ENCODE peak calls at places on chromosomes 6 and 20, in five cellular contexts. H, L, O, U and K are unnamed samples. For H3K9me3, the result is how much of the 10 kb centered on the place peaks cover.

GRCh38 chr6:112163295-112164257 is 76.2 kb downstream of the FAM229B start:
- DNase-seq in H (peak), L (peak), O (peak), U (peak), K (no peak)

GRCh38 chr6:118333772-118334171 is 214.3 kb upstream of the PLN start:
- DNase-seq in H (no peak), L (no peak), O (no peak), U (no peak), K (no peak)

GRCh38 chr6:106805017-106805335 is 169.6 kb downstream of the CD24 start:
- DNase-seq in H (no peak), L (no peak), O (no peak), U (no peak), K (no peak)

GRCh38 chr6:87806098-87806497 is 104.1 kb upstream of the AKIRIN2 start:
- DNase-seq in H (no peak), L (no peak), O (no peak), U (no peak), K (no peak)

GRCh38 chr6:45479834-45480696 is 102.3 kb upstream of the SUPT3H start:
- DNase-seq in H (no peak), L (peak), O (peak), U (no peak), K (no peak)

GRCh38 chr6:152130441-152130840 is 323.0 kb downstream of the ESR1 start:
- DNase-seq in H (peak), L (peak), O (no peak), U (no peak), K (no peak)

GRCh38 chr6:27617700-27618689 is 145.1 kb upstream of the ZNF184 start:
- DNase-seq in H (peak), L (peak), O (peak), U (peak), K (no peak)

GRCh38 chr6:37171141-37171969 is 1.4 kb downstream of the PIM1 start:
- DNase-seq in H (peak), L (peak), O (peak), U (peak), K (no peak)

GRCh38 chr6:39602590-39603319 is 122.5 kb downstream of the KIF6 start:
- DNase-seq in H (no peak), L (no peak), O (peak), U (no peak), K (no peak)

GRCh38 chr6:24403501-24403824 is 727 bp downstream of the MRS2 start:
- DNase-seq in H (no peak), L (no peak), O (no peak), U (no peak), K (no peak)

GRCh38 chr6:35417979-35418661 is 34.0 kb upstream of the FANCE start:
- DNase-seq in H (no peak), L (no peak), O (no peak), U (no peak), K (no peak)

GRCh38 chr20:61557603-61558002 is 305.5 kb downstream of the CDH4 start:
- DNase-seq in H (no peak), L (no peak), O (no peak), U (no peak), K (no peak)

GRCh38 chr6:48068326-48069191 is 42.4 kb downstream of the PTCHD4 start:
- DNase-seq in H (no peak), L (peak), O (peak), U (peak), K (no peak)

GRCh38 chr6:112910256-112910655 is 563.1 kb downstream of the RFPL4B start:
- DNase-seq in H (no peak), L (peak), O (peak), U (no peak), K (peak)

GRCh38 chr6:111282564-111282963 is 195.3 kb downstream of the SLC16A10 start:
- DNase-seq in H (no peak), L (no peak), O (no peak), U (no peak), K (no peak)

GRCh38 chr6:4351857-4352669 is 216.7 kb upstream of the ECI2 start:
- DNase-seq in H (peak), L (peak), O (peak), U (peak), K (no peak)

GRCh38 chr6:147205690-147206600 is 1.7 kb downstream of the STXBP5 start:
- DNase-seq in H (no peak), L (peak), O (peak), U (no peak), K (no peak)

GRCh38 chr6:154510144-154510905 is at the start of gene CNKSR3:
- DNase-seq in H (peak), L (peak), O (peak), U (peak), K (peak)

GRCh38 chr20:47927385-47927851 is 142.1 kb upstream of the SULF2 start:
- DNase-seq in H (peak), L (peak), O (peak), U (no peak), K (no peak)

GRCh38 chr6:8930009-8930408 is 494.7 kb upstream of the SLC35B3 start:
- DNase-seq in H (no peak), L (no peak), O (no peak), U (no peak), K (no peak)

GRCh38 chr6:85672050-85672449 is 29.4 kb upstream of the SYNCRIP start:
- DNase-seq in H (no peak), L (no peak), O (no peak), U (no peak), K (no peak)

GRCh38 chr20:63092660-63093215 is 86.0 kb upstream of the BHLHE23 start:
- DNase-seq in H (no peak), L (no peak), O (no peak), U (peak), K (no peak)

GRCh38 chr6:169897601-169898358 is 146.4 kb downstream of the ERMARD start:
- DNase-seq in H (no peak), L (no peak), O (no peak), U (no peak), K (no peak)

GRCh38 chr6:132483779-132484679 is 28.9 kb downstream of the STX7 start:
- DNase-seq in H (peak), L (peak), O (peak), U (no peak), K (peak)

GRCh38 chr6:107152633-107153032 is 37.3 kb upstream of the BEND3 start:
- DNase-seq in H (no peak), L (no peak), O (no peak), U (no peak), K (no peak)

GRCh38 chr6:63565058-63565726 is 7.1 kb upstream of the LOC128125822 start:
- DNase-seq in H (peak), L (no peak), O (no peak), U (no peak), K (no peak)

GRCh38 chr20:35502352-35502751 is 27.1 kb downstream of the C20orf173 start:
- DNase-seq in H (no peak), L (no peak), O (no peak), U (no peak), K (no peak)

GRCh38 chr20:46554850-46555249 is 4.4 kb upstream of the OCSTAMP start:
- DNase-seq in H (no peak), L (no peak), O (no peak), U (no peak), K (no peak)

GRCh38 chr6:13355043-13355945 is 27.0 kb upstream of the TBC1D7 start:
- DNase-seq in H (peak), L (peak), O (peak), U (no peak), K (no peak)

GRCh38 chr6:157162756-157163433 is 160.4 kb downstream of the TMEM242 start:
- DNase-seq in H (no peak), L (no peak), O (no peak), U (no peak), K (no peak)

GRCh38 chr6:5184878-5185277 is 75.9 kb downstream of the LYRM4 start:
- DNase-seq in H (no peak), L (no peak), O (no peak), U (no peak), K (no peak)

GRCh38 chr6:52514514-52514913 is 62.3 kb downstream of the TRAM2 start:
- DNase-seq in H (no peak), L (peak), O (peak), U (no peak), K (no peak)

GRCh38 chr20:31605902-31606677 is 1.0 kb downstream of the ID1 start:
- DNase-seq in H (peak), L (peak), O (peak), U (no peak), K (no peak)

GRCh38 chr6:158758464-158758863 is 60.7 kb downstream of the EZR start:
- DNase-seq in H (no peak), L (no peak), O (peak), U (peak), K (no peak)

GRCh38 chr6:41411961-41412360 is 76.6 kb downstream of the NCR2 start:
- DNase-seq in H (no peak), L (peak), O (peak), U (no peak), K (no peak)
- TF ChIP-seq EZH2 in H (no peak), L (no peak), O (no peak), U (no peak), K (no peak)

GRCh38 chr6:42073287-42073686 is 23.0 kb downstream of the TAF8 start:
- DNase-seq in H (no peak), L (no peak), O (no peak), U (no peak), K (no peak)

GRCh38 chr6:42068173-42068572 is 17.8 kb downstream of the TAF8 start:
- DNase-seq in H (no peak), L (no peak), O (no peak), U (no peak), K (no peak)

GRCh38 chr6:42066156-42066555 is 15.8 kb downstream of the TAF8 start:
- DNase-seq in H (no peak), L (no peak), O (no peak), U (no peak), K (no peak)

GRCh38 chr6:42071881-42072583 is 21.7 kb downstream of the TAF8 start:
- DNase-seq in H (no peak), L (no peak), O (no peak), U (no peak), K (no peak)

DNA sequence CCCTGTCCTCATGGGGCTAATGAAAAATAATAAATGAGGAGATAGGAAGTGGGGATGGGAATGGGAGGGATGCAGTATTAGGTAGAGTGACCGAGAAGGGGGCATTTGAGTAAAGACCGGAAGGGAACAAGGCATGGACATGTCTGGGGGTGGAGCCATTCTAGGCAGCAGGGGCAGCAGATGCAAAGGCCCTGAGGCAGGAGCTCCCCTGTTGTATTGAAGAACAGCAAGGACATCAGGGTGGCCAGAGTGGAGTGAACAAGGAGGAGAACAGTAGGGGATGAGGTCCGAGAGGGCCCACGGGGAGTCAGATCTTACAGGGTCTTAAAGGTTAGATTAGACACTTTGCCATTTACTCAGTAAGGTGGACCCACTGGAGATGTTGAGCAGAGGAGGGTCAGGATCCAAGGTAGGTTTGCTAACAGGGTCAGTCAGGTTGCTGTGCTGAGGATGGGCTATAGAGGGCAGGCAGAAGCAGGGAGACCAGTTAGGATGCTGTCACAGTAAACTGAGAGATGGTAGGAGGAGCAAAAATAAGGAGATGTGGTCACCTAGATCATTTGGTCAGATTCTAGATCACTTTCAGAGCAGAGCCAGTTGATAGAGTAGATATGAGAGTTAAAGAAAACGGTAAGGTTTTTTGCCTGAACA is 18.7 kb downstream of the TAF8 start:
- DNase-seq in H (no peak), L (no peak), O (no peak), U (no peak), K (no peak)
- H3K9me3 ChIP-seq in H (under half), L (under half), O (under half), U (under half), K (under half)

DNA sequence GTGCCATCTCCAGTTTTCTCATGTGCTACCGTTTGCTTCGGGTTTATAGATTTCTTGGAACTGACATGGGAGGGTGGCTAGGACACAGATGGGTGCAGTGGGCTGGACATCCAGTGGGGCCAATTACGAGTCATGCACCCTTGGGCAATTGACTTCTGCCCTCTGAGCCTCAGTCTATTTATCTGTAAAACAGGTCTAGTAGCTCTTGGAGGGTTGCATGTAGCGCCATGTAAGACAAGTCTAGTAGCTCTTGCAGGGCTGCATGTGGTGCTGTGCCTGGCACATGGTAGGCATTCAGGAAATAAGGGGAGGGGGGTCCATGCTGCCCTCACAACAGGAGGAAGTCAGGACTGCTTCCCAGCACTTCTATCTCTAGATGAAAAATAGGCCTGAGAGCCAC is 15.3 kb downstream of the PMEPA1 start:
- DNase-seq in H (peak), L (no peak), O (no peak), U (no peak), K (no peak)
- H3K9ac ChIP-seq in H (peak), L (no peak), O (no peak), U (no peak), K (no peak)

GRCh38 chr6:163635731-163636344 is 221.3 kb downstream of the QKI start:
- DNase-seq in H (no peak), L (no peak), O (no peak), U (peak), K (no peak)

GRCh38 chr6:163641706-163642105 is 227.2 kb downstream of the QKI start:
- DNase-seq in H (no peak), L (no peak), O (no peak), U (no peak), K (no peak)

GRCh38 chr6:163637524-163637923 is 223.0 kb downstream of the QKI start:
- DNase-seq in H (no peak), L (no peak), O (no peak), U (no peak), K (no peak)

GRCh38 chr6:163643866-163644265 is 229.3 kb downstream of the QKI start:
- DNase-seq in H (no peak), L (no peak), O (no peak), U (no peak), K (no peak)

GRCh38 chr6:163640641-163641040 is 226.1 kb downstream of the QKI start:
- DNase-seq in H (no peak), L (no peak), O (no peak), U (no peak), K (no peak)
- TF ChIP-seq EZH2 in H (no peak), L (no peak), O (no peak), U (no peak), K (no peak)

DNA sequence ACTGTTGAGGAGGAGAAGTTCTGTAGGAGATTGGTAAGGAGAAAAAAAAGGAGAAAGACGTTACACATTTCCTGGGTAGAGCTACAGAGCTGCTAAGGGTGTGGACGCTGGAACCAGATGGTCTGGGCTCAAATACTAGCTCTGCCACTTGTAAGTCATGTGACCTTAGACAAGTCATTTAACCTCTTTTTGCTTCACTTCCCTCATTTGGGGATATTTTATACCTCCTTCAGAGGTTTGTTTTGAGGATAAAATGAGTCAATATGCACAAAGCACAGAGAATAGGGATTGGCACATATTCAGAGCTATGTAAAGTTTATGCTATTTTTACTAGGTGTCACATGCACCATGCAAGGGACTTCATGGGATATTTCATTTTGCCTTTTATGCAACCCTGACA is 708.8 kb downstream of the DHX35 start:
- DNase-seq in H (no peak), L (no peak), O (no peak), U (no peak), K (no peak)
- H3K9me3 ChIP-seq in H (under half), L (under half), O (under half), U (under half), K (under half)

GRCh38 chr20:58175425-58175824 is 53.0 kb downstream of the ANKRD60 start:
- DNase-seq in H (no peak), L (no peak), O (no peak), U (no peak), K (no peak)

GRCh38 chr20:58173930-58174707 is 54.3 kb downstream of the ANKRD60 start:
- DNase-seq in H (no peak), L (peak), O (no peak), U (no peak), K (no peak)

GRCh38 chr20:58175836-58176235 is 52.6 kb downstream of the ANKRD60 start:
- DNase-seq in H (no peak), L (no peak), O (no peak), U (no peak), K (no peak)

GRCh38 chr20:58173091-58173490 is 55.4 kb downstream of the ANKRD60 start:
- DNase-seq in H (no peak), L (no peak), O (no peak), U (no peak), K (no peak)

DNA sequence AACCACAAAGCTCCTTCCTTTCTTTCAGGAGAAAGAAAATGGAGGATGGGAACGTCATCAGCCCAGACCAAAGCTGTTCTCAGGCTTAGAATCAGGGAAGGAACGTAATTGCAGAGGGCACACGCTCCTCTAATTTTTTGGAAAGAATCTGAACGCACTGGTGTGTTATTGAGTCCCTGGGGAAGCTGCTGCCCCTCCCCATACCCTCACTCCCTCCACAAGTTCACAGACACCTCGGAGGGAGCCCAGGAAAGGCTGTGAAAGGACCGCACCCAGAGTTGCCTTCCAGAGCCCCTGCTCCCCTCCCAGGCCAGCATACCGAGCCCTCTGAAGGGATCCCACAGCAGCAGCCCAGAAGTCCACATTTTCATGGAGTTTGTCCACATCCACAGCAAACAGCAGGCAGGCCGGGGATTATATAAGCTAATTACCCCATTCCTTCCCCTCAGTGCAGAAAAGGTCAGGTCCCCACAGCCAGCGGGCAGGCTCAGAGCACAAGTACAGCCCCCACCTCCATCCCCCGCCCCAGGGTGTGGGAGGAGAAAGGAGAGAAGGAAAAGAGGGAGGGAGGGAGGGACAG is 53.7 kb downstream of the ANKRD60 start:
- DNase-seq in H (no peak), L (peak), O (no peak), U (no peak), K (no peak)
- H3K9ac ChIP-seq in H (no peak), L (peak), O (peak), U (no peak), K (no peak)